ENCODE peak calls at places on chromosomes 6 and 20, in ten cellular contexts. One of them, this sample, is unnamed.

GRCh38 chr20:5745416-5745968 is 4.7 kb upstream of the SHLD1 start:
- DNase-seq in transverse colon: no peak
- DNase-seq in GM12878: no peak
- DNase-seq in spleen: no peak
- DNase-seq in HCT116: no peak
- DNase-seq in vagina: no peak
- DNase-seq in stomach: no peak
- DNase-seq in K562: no peak
- DNase-seq in suprapubic skin: no peak
- DNase-seq in HepG2: no peak
- DNase-seq in this sample: no peak

GRCh38 chr6:37056112-37056403 is 50.6 kb downstream of the FGD2 start:
- DNase-seq in spleen: no peak
- DNase-seq in HCT116: no peak
- DNase-seq in K562: no peak
- DNase-seq in suprapubic skin: no peak
- DNase-seq in stomach: no peak
- DNase-seq in HepG2: no peak
- DNase-seq in vagina: no peak
- DNase-seq in GM12878: no peak
- DNase-seq in transverse colon: no peak
- DNase-seq in this sample: no peak

GRCh38 chr6:156718647-156719394 is 58.4 kb upstream of the ARID1B start:
- DNase-seq in vagina: no peak
- DNase-seq in spleen: no peak
- DNase-seq in stomach: peak; percentile 33
- DNase-seq in suprapubic skin: peak; percentile 82
- DNase-seq in HepG2: peak; percentile 26
- DNase-seq in K562: peak; percentile 81
- DNase-seq in GM12878: no peak
- DNase-seq in transverse colon: peak; percentile 14
- DNase-seq in HCT116: peak; percentile 69
- DNase-seq in this sample: peak; percentile 68

GRCh38 chr6:4253604-4254211 is 118.3 kb upstream of the ECI2 start:
- DNase-seq in suprapubic skin: no peak
- DNase-seq in HepG2: peak; percentile 20
- DNase-seq in stomach: peak; percentile 32
- DNase-seq in GM12878: no peak
- DNase-seq in K562: peak; percentile 24
- DNase-seq in HCT116: peak; percentile 10
- DNase-seq in transverse colon: no peak
- DNase-seq in vagina: no peak
- DNase-seq in spleen: no peak
- DNase-seq in this sample: no peak

GRCh38 chr6:167122827-167123657 is at the start of gene CCR6:
- DNase-seq in vagina: no peak
- DNase-seq in stomach: no peak
- DNase-seq in GM12878: no peak
- DNase-seq in HCT116: no peak
- DNase-seq in transverse colon: no peak
- DNase-seq in HepG2: peak; percentile 94
- DNase-seq in spleen: no peak
- DNase-seq in K562: no peak
- DNase-seq in suprapubic skin: no peak
- DNase-seq in this sample: no peak

GRCh38 chr6:170203212-170203611 is 87.7 kb downstream of the DLL1 start:
- DNase-seq in K562: no peak
- DNase-seq in HCT116: no peak
- DNase-seq in suprapubic skin: no peak
- DNase-seq in stomach: no peak
- DNase-seq in spleen: no peak
- DNase-seq in GM12878: no peak
- DNase-seq in transverse colon: no peak
- DNase-seq in HepG2: no peak
- DNase-seq in vagina: peak; percentile 19
- DNase-seq in this sample: no peak

GRCh38 chr6:42429042-42429574 is 22.6 kb downstream of the TRERF1 start:
- DNase-seq in suprapubic skin: peak; percentile 51
- DNase-seq in HepG2: no peak
- DNase-seq in vagina: no peak
- DNase-seq in HCT116: no peak
- DNase-seq in stomach: no peak
- DNase-seq in spleen: no peak
- DNase-seq in K562: no peak
- DNase-seq in transverse colon: no peak
- DNase-seq in GM12878: no peak
- DNase-seq in this sample: no peak

GRCh38 chr6:143513410-143513809 is 1.9 kb upstream of the FUCA2 start:
- DNase-seq in spleen: peak; percentile 79
- DNase-seq in GM12878: no peak
- DNase-seq in transverse colon: peak; percentile 65
- DNase-seq in vagina: no peak
- DNase-seq in suprapubic skin: no peak
- DNase-seq in HepG2: peak; percentile 38
- DNase-seq in stomach: peak; percentile 44
- DNase-seq in K562: peak; percentile 77
- DNase-seq in HCT116: no peak
- DNase-seq in this sample: no peak

DNA sequence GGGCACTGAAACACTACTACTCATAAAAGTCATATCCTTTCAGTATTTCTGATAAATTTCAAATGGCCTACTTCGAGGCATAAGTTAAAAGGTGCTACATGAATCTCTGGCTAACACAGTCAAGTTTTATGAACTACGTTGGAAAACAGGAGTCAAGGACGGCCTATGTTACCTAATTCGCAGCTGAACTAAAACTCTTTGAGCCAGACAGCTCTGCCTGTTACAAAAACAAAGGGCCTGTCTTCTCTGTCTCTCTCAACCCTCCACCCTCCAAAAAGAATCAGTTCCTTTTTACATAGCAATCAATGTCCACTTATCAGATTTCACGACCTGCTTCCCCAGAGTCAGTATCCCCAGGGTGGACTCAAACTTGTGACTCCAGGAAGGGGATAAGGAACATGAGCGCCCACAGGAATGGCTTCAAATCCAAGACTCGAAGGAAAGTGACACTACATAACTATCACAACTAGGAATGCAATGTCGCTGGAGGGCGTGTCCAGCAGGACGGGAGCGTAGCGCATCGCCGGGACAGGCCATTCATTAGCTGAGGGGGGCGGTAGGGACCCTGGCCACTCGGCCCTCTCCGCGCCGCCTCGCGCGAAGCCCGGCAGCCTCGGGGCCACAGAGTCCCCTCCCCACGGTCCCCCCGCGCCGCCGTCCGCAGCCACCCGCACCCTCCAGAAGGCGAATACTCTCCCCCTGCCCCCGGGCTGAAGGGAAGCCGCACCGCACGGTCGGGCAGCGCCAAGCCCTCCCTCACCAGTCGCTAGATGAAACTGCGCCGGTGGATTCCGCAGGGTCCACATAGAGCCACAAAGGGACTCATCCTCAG is 526 bp downstream of the IBTK start:
- DNase-seq in vagina: no peak
- DNase-seq in transverse colon: peak; percentile 64
- DNase-seq in HepG2: peak; percentile 83
- DNase-seq in HCT116: peak; percentile 36
- DNase-seq in suprapubic skin: no peak
- DNase-seq in stomach: peak; percentile 41
- DNase-seq in GM12878: no peak
- DNase-seq in spleen: no peak
- DNase-seq in K562: peak; percentile 81
- DNase-seq in this sample: peak; percentile 70
- TF ChIP-seq POLR2AphosphoS5 in vagina: no peak
- TF ChIP-seq POLR2AphosphoS5 in transverse colon: no peak
- TF ChIP-seq POLR2AphosphoS5 in HepG2: no peak
- TF ChIP-seq POLR2AphosphoS5 in HCT116: no peak
- TF ChIP-seq POLR2AphosphoS5 in suprapubic skin: no peak
- TF ChIP-seq POLR2AphosphoS5 in stomach: no peak
- TF ChIP-seq POLR2AphosphoS5 in GM12878: no peak
- TF ChIP-seq POLR2AphosphoS5 in spleen: no peak
- TF ChIP-seq POLR2AphosphoS5 in K562: no peak
- TF ChIP-seq POLR2AphosphoS5 in this sample: no peak

GRCh38 chr6:10411915-10412164 is 3.0 kb downstream of the TFAP2A start:
- DNase-seq in suprapubic skin: no peak
- DNase-seq in stomach: no peak
- DNase-seq in HCT116: no peak
- DNase-seq in vagina: no peak
- DNase-seq in HepG2: no peak
- DNase-seq in transverse colon: no peak
- DNase-seq in GM12878: no peak
- DNase-seq in K562: no peak
- DNase-seq in spleen: peak; percentile 77
- DNase-seq in this sample: no peak

GRCh38 chr6:10413850-10414765 is 766 bp downstream of the TFAP2A start:
- DNase-seq in vagina: no peak
- DNase-seq in GM12878: no peak
- DNase-seq in spleen: no peak
- DNase-seq in K562: peak; percentile 42
- DNase-seq in transverse colon: no peak
- DNase-seq in suprapubic skin: no peak
- DNase-seq in stomach: no peak
- DNase-seq in HepG2: no peak
- DNase-seq in HCT116: no peak
- DNase-seq in this sample: no peak

GRCh38 chr6:10411131-10411914 is 3.6 kb downstream of the TFAP2A start:
- DNase-seq in spleen: peak; percentile 76
- DNase-seq in GM12878: no peak
- DNase-seq in suprapubic skin: no peak
- DNase-seq in transverse colon: no peak
- DNase-seq in HCT116: no peak
- DNase-seq in stomach: no peak
- DNase-seq in vagina: no peak
- DNase-seq in HepG2: no peak
- DNase-seq in K562: no peak
- DNase-seq in this sample: no peak

GRCh38 chr6:10412948-10413849 is 1.7 kb downstream of the TFAP2A start:
- DNase-seq in vagina: peak; percentile 95
- DNase-seq in GM12878: no peak
- DNase-seq in spleen: no peak
- DNase-seq in suprapubic skin: no peak
- DNase-seq in HCT116: no peak
- DNase-seq in K562: no peak
- DNase-seq in transverse colon: peak; percentile 36
- DNase-seq in stomach: peak; percentile 73
- DNase-seq in HepG2: no peak
- DNase-seq in this sample: no peak

DNA sequence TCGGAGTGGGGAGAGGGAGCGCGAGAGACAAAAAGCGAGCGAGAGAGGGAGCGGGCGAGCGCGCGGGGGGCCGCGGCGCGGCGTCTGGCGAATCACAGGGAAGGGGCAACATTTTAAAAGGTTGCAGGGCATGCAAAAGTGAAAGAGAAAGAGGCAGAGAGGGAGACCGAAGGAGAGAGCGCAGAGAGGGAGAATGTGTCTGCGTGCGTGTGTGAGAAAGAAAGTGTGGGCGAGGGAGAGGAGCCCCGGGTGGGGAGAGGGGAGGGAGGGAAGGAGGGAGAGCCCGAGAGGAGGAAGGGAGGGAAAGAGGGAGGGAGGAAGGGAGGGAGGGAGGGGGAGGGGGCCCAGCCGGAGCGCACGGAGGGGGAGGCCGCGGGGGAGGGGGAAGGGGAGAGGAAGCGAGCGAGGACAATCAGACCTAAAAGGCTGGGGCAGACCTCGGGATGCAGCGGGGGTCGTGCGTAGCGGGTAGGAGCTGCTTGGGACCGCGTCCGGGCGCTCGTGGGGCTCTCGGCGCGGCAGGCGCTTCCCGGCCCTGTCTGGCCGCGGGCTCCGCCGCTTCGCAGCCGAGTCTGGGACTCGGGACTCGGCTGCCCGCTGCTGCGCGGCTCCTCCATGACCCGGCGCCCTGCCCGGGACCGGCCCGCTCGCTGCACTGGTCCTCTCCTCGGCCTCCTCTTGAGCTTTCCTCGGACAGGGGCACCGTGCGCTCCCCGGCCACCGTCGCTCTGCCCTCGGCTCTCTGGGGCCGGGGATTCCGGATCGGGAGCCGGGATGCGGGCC is 2.5 kb downstream of the TFAP2A start:
- DNase-seq in HepG2: no peak
- DNase-seq in HCT116: no peak
- DNase-seq in GM12878: no peak
- DNase-seq in suprapubic skin: no peak
- DNase-seq in vagina: no peak
- DNase-seq in transverse colon: no peak
- DNase-seq in K562: no peak
- DNase-seq in spleen: peak; percentile 81
- DNase-seq in stomach: no peak
- DNase-seq in this sample: no peak
- H3K27ac ChIP-seq in HepG2: no peak overlapping the region
- H3K27ac ChIP-seq in HCT116: peak overlapping the region; percentile 92
- H3K27ac ChIP-seq in GM12878: no peak overlapping the region
- H3K27ac ChIP-seq in suprapubic skin: peak overlapping the region; percentile 98
- H3K27ac ChIP-seq in vagina: peak overlapping the region; percentile 83
- H3K27ac ChIP-seq in transverse colon: peak overlapping the region; percentile 25
- H3K27ac ChIP-seq in K562: no peak overlapping the region
- H3K27ac ChIP-seq in spleen: peak overlapping the region; percentile 52
- H3K27ac ChIP-seq in stomach: peak overlapping the region; percentile 79
- H3K27ac ChIP-seq in this sample: peak overlapping the region; percentile 67

GRCh38 chr6:593907-594212 is 63.0 kb downstream of the HUS1B start:
- DNase-seq in HepG2: no peak
- DNase-seq in HCT116: no peak
- DNase-seq in K562: no peak
- DNase-seq in suprapubic skin: no peak
- DNase-seq in transverse colon: no peak
- DNase-seq in stomach: no peak
- DNase-seq in spleen: no peak
- DNase-seq in vagina: no peak
- DNase-seq in GM12878: no peak
- DNase-seq in this sample: no peak

GRCh38 chr6:589090-589489 is 67.8 kb downstream of the HUS1B start:
- DNase-seq in GM12878: no peak
- DNase-seq in vagina: no peak
- DNase-seq in stomach: no peak
- DNase-seq in HCT116: no peak
- DNase-seq in K562: no peak
- DNase-seq in transverse colon: no peak
- DNase-seq in spleen: no peak
- DNase-seq in HepG2: no peak
- DNase-seq in suprapubic skin: no peak
- DNase-seq in this sample: no peak

GRCh38 chr6:593139-593906 is 63.6 kb downstream of the HUS1B start:
- DNase-seq in stomach: peak; percentile 58
- DNase-seq in GM12878: peak; percentile 13
- DNase-seq in K562: peak; percentile 81
- DNase-seq in transverse colon: peak; percentile 57
- DNase-seq in spleen: no peak
- DNase-seq in HepG2: peak; percentile 56
- DNase-seq in HCT116: peak; percentile 44
- DNase-seq in vagina: no peak
- DNase-seq in suprapubic skin: no peak
- DNase-seq in this sample: no peak
- TF ChIP-seq POLR2A in stomach: no peak
- TF ChIP-seq POLR2A in GM12878: no peak
- TF ChIP-seq POLR2A in K562: no peak
- TF ChIP-seq POLR2A in transverse colon: no peak
- TF ChIP-seq POLR2A in spleen: no peak
- TF ChIP-seq POLR2A in HepG2: no peak
- TF ChIP-seq POLR2A in HCT116: no peak
- TF ChIP-seq POLR2A in vagina: no peak
- TF ChIP-seq POLR2A in suprapubic skin: no peak
- TF ChIP-seq POLR2A in this sample: no peak

GRCh38 chr20:36832791-36833190 is 43.1 kb upstream of the TLDC2 start:
- DNase-seq in transverse colon: no peak
- DNase-seq in vagina: no peak
- DNase-seq in K562: no peak
- DNase-seq in GM12878: no peak
- DNase-seq in stomach: no peak
- DNase-seq in HCT116: no peak
- DNase-seq in suprapubic skin: no peak
- DNase-seq in spleen: no peak
- DNase-seq in HepG2: no peak
- DNase-seq in this sample: peak; percentile 62

GRCh38 chr20:36827541-36828279 is 48.2 kb upstream of the TLDC2 start:
- DNase-seq in suprapubic skin: no peak
- DNase-seq in HepG2: no peak
- DNase-seq in spleen: no peak
- DNase-seq in stomach: no peak
- DNase-seq in GM12878: peak; percentile 74
- DNase-seq in vagina: no peak
- DNase-seq in HCT116: no peak
- DNase-seq in transverse colon: no peak
- DNase-seq in K562: no peak
- DNase-seq in this sample: peak; percentile 84

GRCh38 chr20:36835025-36835424 is 40.9 kb upstream of the TLDC2 start:
- DNase-seq in HCT116: no peak
- DNase-seq in HepG2: no peak
- DNase-seq in GM12878: no peak
- DNase-seq in stomach: no peak
- DNase-seq in spleen: no peak
- DNase-seq in suprapubic skin: no peak
- DNase-seq in vagina: no peak
- DNase-seq in transverse colon: no peak
- DNase-seq in K562: no peak
- DNase-seq in this sample: peak; percentile 72

GRCh38 chr20:36833275-36834020 is 42.5 kb upstream of the TLDC2 start:
- DNase-seq in suprapubic skin: no peak
- DNase-seq in K562: no peak
- DNase-seq in spleen: no peak
- DNase-seq in HepG2: no peak
- DNase-seq in GM12878: no peak
- DNase-seq in transverse colon: peak; percentile 39
- DNase-seq in vagina: no peak
- DNase-seq in HCT116: no peak
- DNase-seq in stomach: no peak
- DNase-seq in this sample: peak; percentile 87

DNA sequence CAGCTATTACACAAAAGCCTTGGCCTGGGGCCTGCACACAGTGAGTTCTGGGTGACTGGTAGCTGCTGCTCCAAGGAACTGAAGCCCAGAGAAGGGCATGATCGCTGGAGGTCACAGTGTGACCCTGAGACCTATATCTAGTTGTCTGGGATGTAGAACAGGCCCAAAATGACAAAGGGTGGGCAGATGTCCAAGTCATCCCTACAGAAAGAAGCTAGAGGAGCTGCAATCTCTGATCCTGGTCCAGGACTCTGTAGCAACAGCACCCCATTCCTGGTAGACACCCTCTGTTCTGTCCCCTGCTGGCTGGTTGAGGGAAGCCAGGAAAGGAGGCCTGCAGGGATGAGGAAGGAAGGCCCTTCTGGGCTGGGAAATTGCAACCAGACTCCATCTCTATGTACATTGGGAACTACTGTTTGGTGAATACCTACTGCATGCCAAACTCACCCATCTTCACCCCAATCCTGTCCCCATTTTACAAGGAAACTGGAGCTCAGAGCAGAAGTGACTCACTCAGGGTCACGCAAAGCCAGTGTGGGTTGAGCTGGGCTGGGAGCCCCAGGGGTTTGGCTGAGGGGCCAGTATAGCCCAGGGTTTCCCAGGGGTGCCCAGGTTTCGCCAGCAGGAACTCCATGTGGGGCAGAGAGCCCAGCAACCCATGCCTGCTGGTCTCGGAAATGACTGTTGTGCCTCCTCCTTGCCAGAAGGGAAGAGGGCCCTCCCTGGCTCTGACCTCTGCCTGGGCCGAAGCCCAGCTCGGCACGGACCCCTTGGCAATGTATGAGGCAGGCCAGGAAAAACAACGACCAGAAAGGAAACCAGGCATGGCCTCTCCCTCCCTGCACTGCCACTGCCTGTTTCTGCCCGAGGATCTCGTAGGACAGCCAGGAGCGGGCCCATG is 44.9 kb upstream of the TLDC2 start:
- DNase-seq in spleen: peak; percentile 83
- DNase-seq in transverse colon: no peak
- DNase-seq in HepG2: no peak
- DNase-seq in vagina: no peak
- DNase-seq in stomach: no peak
- DNase-seq in K562: no peak
- DNase-seq in suprapubic skin: no peak
- DNase-seq in HCT116: no peak
- DNase-seq in GM12878: no peak
- DNase-seq in this sample: peak; percentile 89
- TF ChIP-seq POLR2AphosphoS5 in spleen: peak; percentile 81
- TF ChIP-seq POLR2AphosphoS5 in transverse colon: no peak
- TF ChIP-seq POLR2AphosphoS5 in HepG2: no peak
- TF ChIP-seq POLR2AphosphoS5 in vagina: peak; percentile 75
- TF ChIP-seq POLR2AphosphoS5 in stomach: peak; percentile 19
- TF ChIP-seq POLR2AphosphoS5 in K562: no peak
- TF ChIP-seq POLR2AphosphoS5 in suprapubic skin: no peak
- TF ChIP-seq POLR2AphosphoS5 in HCT116: no peak
- TF ChIP-seq POLR2AphosphoS5 in GM12878: no peak
- TF ChIP-seq POLR2AphosphoS5 in this sample: peak; percentile 25

This sample was measured in sigmoid colon.